ENCODE peak calls at places on chromosome 6, in six cellular contexts. S, T, E, J, V and O are unnamed samples.

GRCh38 chr6:49826743-49827406 is 39.5 kb downstream of the CRISP1 start:
- DNase-seq in T (no peak), E (peak), S (no peak), J (no peak), V (no peak), O (no peak)

GRCh38 chr6:154783229-154783628 is 50.0 kb downstream of the SCAF8 start:
- DNase-seq in V (no peak), T (no peak), E (no peak), S (no peak), J (no peak), O (no peak)

GRCh38 chr6:162917506-162917905 is 189.7 kb downstream of the PACRG start:
- DNase-seq in J (no peak), E (no peak), S (peak), T (no peak), V (no peak), O (no peak)

GRCh38 chr6:157513004-157513603 is 132.1 kb downstream of the ZDHHC14 start:
- DNase-seq in E (no peak), V (no peak), J (no peak), S (no peak), T (no peak), O (no peak)

GRCh38 chr6:69581576-69581975 is 215.2 kb downstream of the LMBRD1 start:
- DNase-seq in J (no peak), E (no peak), T (no peak), S (no peak), V (no peak), O (no peak)

GRCh38 chr6:11251553-11252358 is 19.3 kb upstream of the NEDD9 start:
- DNase-seq in T (no peak), S (peak), J (no peak), E (no peak), V (no peak), O (no peak)

GRCh38 chr6:17167327-17167979 is 65.6 kb downstream of the STMND1 start:
- DNase-seq in V (peak), E (no peak), J (no peak), S (peak), T (peak), O (no peak)

GRCh38 chr6:117919775-117920492 is 12.9 kb downstream of the SLC35F1 start:
- DNase-seq in V (no peak), T (no peak), J (no peak), E (no peak), S (peak), O (no peak)

GRCh38 chr6:135012764-135013163 is 41.9 kb downstream of the HBS1L start:
- DNase-seq in E (no peak), S (no peak), V (no peak), T (no peak), J (no peak), O (no peak)

GRCh38 chr6:21754891-21755290 is 161.3 kb downstream of the SOX4 start:
- DNase-seq in J (no peak), V (peak), S (no peak), E (no peak), T (no peak), O (no peak)

GRCh38 chr6:56865081-56865875 is 89.6 kb upstream of the BEND6 start:
- DNase-seq in E (no peak), V (no peak), J (no peak), T (no peak), S (no peak), O (no peak)

GRCh38 chr6:146543211-146543939 is at the start of gene RAB32:
- DNase-seq in E (no peak), S (peak), V (no peak), T (peak), J (peak), O (no peak)

GRCh38 chr6:44609051-44609612 is 221.6 kb downstream of the CDC5L start:
- DNase-seq in S (no peak), T (no peak), J (no peak), V (no peak), E (no peak), O (no peak)

GRCh38 chr6:17928514-17929430 is 58.7 kb downstream of the KIF13A start:
- DNase-seq in S (no peak), T (no peak), E (no peak), J (no peak), V (no peak), O (no peak)

GRCh38 chr6:4320860-4321259 is 185.5 kb upstream of the ECI2 start:
- DNase-seq in E (no peak), J (no peak), V (no peak), S (no peak), T (no peak), O (peak)

GRCh38 chr6:87183687-87184086 is 28.3 kb downstream of the ZNF292 start:
- DNase-seq in E (no peak), T (no peak), S (no peak), J (no peak), V (no peak), O (no peak)

GRCh38 chr6:113854531-113855499 is 2.3 kb upstream of the MARCKS start:
- DNase-seq in E (no peak), T (no peak), V (no peak), J (peak), S (peak), O (no peak)

GRCh38 chr6:83590413-83590812 is 78.1 kb downstream of the PRSS35 start:
- DNase-seq in T (no peak), E (no peak), J (no peak), S (no peak), V (no peak), O (no peak)

GRCh38 chr6:134805163-134805562 is 144.7 kb downstream of the ALDH8A1 start:
- DNase-seq in V (no peak), E (no peak), T (no peak), J (no peak), S (peak), O (no peak)

GRCh38 chr6:166341915-166342292 is 441 bp downstream of the SFT2D1 start:
- DNase-seq in E (no peak), S (no peak), V (no peak), J (no peak), T (no peak), O (no peak)

GRCh38 chr6:37628611-37629320 is 68.9 kb downstream of the MDGA1 start:
- DNase-seq in E (no peak), T (no peak), S (no peak), V (no peak), J (no peak), O (no peak)

GRCh38 chr6:40545954-40546353 is 41.2 kb downstream of the LRFN2 start:
- DNase-seq in S (no peak), J (no peak), V (no peak), E (no peak), T (peak), O (no peak)

GRCh38 chr6:3209114-3210023 is 18.1 kb downstream of the TUBB2B start:
- DNase-seq in V (peak), S (peak), J (peak), T (peak), E (peak), O (peak)

GRCh38 chr6:159163901-159164370 is 5.3 kb upstream of the FNDC1 start:
- DNase-seq in V (no peak), T (no peak), S (no peak), E (no peak), J (no peak), O (no peak)

GRCh38 chr6:31908791-31909190 is 6.9 kb upstream of the ZBTB12 start:
- DNase-seq in E (peak), J (no peak), S (no peak), V (no peak), T (no peak), O (no peak)

GRCh38 chr6:56356431-56356830 is 109.1 kb upstream of the COL21A1 start:
- DNase-seq in T (no peak), S (no peak), E (no peak), J (no peak), V (no peak), O (no peak)

GRCh38 chr6:101668496-101668895 is 275.0 kb downstream of the GRIK2 start:
- DNase-seq in V (no peak), T (no peak), E (no peak), J (no peak), S (no peak), O (no peak)

GRCh38 chr6:101662111-101662897 is 268.8 kb downstream of the GRIK2 start:
- DNase-seq in T (no peak), S (no peak), V (no peak), J (no peak), E (no peak), O (no peak)

GRCh38 chr6:101666256-101666655 is 272.7 kb downstream of the GRIK2 start:
- DNase-seq in E (no peak), S (no peak), T (no peak), J (no peak), V (peak), O (peak)

GRCh38 chr6:101663099-101663498 is 269.6 kb downstream of the GRIK2 start:
- DNase-seq in J (no peak), S (no peak), E (no peak), T (no peak), V (no peak), O (no peak)
- TF ChIP-seq SIN3A in J (no peak), S (no peak), E (no peak), T (no peak), V (no peak), O (no peak)

DNA sequence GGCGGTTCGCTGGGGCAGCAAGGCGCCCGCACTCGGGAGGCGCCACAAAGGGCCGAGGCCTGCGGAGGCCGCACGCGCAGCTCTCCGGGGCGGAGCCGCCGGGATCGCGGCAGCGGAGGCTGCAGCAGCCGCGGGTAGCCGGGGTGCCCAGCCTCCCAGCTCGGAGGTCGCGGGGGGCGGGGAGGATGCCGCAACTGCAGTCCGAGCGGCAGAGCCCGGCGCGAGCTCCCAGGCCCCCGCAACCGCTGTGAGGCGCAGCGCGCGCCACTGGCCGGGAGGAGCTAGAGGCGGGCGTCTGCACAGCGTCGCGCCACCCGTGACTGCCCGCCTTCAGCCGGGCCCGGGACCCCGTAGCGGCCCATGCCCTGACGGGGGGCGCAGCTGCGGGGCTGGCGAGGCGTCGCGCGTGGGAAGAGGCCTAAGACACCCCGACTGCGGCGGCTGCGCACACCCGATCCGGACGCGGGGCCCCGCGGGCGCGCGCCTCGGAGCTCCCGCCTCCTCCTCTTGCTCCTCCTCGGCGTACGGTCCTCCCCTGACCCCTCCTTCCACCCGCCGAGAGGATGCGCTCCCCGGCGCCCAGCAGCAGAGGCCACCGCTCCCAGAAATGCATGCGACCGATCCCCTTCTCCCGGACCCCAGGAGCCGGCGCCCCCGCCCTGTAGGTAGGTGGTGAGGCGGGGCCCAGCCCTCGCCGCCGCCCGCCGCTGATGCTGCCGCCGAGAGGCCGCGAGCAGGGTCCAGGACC is at the start of gene NCOA7:
- DNase-seq in V (no peak), S (peak), J (peak), T (no peak), E (no peak), O (no peak)
- TF ChIP-seq SIN3A in V (no peak), S (no peak), J (no peak), T (peak), E (no peak), O (peak)

DNA sequence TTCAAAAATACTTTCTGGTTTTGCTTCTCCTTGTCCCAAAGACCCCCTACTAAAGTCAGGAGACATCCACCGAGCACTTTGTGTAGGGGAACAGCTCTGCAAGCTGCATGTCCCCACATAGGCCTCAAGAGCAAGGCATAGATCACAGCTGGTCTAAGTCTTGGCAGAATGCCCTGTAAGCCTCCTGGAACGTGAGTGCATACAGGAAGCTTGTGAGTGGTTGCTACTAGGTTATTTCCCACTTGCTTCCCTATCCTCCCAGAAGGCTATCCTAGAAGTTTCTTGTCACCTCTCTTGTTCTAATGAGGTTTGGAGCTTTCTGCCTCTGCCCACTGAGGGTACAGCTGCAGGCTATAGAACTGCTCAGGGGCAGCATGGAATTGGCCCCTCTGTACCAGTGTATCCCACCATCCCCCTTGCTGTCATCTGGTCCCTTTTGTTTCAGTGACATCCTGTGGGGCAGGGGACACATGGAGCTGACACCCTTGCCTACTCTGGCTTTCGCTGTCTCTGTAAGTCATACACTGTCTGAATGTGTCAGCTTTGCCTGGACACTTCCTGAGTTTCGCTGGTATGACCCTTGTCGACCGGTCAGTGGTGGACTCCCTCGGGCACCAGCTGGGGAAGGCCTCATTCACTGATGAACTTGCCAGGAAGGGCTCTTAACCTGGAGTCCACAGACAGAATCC is 35.6 kb upstream of the KCNK16 start:
- DNase-seq in V (no peak), T (no peak), S (peak), J (no peak), E (no peak), O (no peak)
- TF ChIP-seq SIN3A in V (no peak), T (no peak), S (no peak), J (no peak), E (no peak), O (no peak)

GRCh38 chr6:71190809-71191208 is 97.8 kb upstream of the OGFRL1 start:
- DNase-seq in V (no peak), S (peak), J (no peak), E (no peak), T (no peak), O (no peak)
- TF ChIP-seq SIN3A in V (no peak), S (no peak), J (no peak), E (no peak), T (no peak), O (no peak)

GRCh38 chr6:35213824-35214756 is at the start of gene SCUBE3:
- DNase-seq in J (peak), V (no peak), T (no peak), S (peak), E (no peak), O (no peak)
- TF ChIP-seq SIN3A in J (no peak), V (no peak), T (no peak), S (no peak), E (no peak), O (no peak)

DNA sequence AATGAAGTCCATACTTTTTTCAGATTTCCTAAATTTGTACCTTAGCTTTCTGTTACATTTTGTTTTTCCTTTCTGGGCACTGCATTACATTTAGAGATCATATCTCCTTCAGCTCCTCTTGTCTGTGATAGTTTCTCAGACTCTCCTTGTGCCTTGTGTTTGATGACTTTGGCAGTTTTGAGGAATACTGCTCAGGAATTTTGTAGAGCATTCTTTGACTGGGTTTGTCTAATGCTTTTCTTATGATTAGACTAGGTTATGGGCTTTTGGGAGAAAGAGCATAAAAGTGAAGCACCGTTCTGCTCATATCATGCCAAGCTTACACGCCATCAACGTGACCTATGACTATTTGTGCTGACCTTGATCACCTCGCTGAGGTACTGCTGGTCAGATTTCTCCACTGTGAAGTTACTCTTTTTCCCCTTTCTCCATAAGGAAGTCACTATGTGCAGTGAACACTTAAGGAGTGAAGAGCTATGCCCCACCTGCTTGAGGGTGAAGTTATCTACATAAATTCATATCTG is 256.0 kb downstream of the LY86 start:
- DNase-seq in T (no peak), E (no peak), S (no peak), V (no peak), J (no peak), O (no peak)
- TF ChIP-seq SIN3A in T (no peak), E (no peak), S (no peak), V (no peak), J (no peak), O (no peak)

DNA sequence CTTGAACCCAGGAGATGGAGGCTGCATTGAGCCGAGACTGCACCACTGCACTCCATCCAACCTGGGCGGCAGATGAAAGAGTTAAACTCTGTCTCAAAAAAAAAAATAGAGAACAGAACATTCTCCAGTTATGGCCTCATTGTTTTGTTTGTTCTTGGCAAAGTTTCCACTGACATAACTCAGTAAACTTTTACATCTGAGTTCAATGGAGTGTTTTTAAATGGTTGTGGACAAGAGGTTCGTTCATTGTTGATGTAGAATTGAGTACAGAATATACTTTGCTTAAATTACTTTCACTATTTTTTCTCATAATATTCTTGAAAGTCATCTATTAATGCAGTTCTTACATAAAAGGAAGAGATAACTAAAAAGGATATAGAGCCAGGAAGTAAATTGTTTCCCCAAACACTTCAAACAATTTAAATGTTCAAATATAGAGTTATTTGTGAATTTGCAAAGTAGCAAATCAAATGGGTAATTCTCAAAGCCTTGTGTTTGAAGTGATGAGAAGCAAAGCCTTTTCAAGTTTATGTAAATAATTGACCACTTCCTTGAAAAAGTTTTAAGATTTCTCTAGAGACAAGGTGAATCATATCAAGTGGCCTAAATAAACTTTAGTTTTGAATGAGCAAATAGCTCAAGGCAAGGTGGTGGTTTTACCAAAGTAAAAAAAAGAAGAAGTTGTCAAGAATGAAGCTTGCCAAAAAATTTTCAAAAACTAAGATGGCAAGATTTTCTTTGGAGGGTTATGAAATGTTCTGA is 42.4 kb upstream of the IFNGR1 start:
- DNase-seq in E (peak), V (no peak), J (no peak), S (no peak), T (no peak), O (no peak)
- TF ChIP-seq SIN3A in E (no peak), V (no peak), J (no peak), S (no peak), T (no peak), O (no peak)